ENCODE peak calls at places on chromosomes 12 and 14, in eight cellular contexts. A, C, L, H, X, E, D and U are unnamed samples.

GRCh38 chr12:122067966-122068365 is 10.6 kb upstream of the MLXIP start:
- DNase-seq in A (peak), C (no peak), L (no peak), H (peak), X (no peak), E (no peak), D (peak), U (no peak)

GRCh38 chr14:83556065-83556464 is 1973.9 kb upstream of the FLRT2 start:
- DNase-seq in A (no peak), C (no peak), L (no peak), H (no peak), X (no peak), E (no peak), D (no peak), U (no peak)

GRCh38 chr12:120301962-120302815 is at the start of gene SIRT4:
- DNase-seq in A (peak), C (peak), L (peak), H (peak), X (peak), E (peak), D (peak), U (peak)

GRCh38 chr12:20546267-20546666 is 148.9 kb upstream of the SLCO1C1 start:
- DNase-seq in A (no peak), C (no peak), L (no peak), H (no peak), X (no peak), E (no peak), D (no peak), U (no peak)

GRCh38 chr12:131131808-131132117 is 178.1 kb downstream of the ADGRD1 start:
- DNase-seq in A (no peak), C (no peak), L (no peak), H (no peak), X (no peak), E (no peak), D (no peak), U (no peak)

GRCh38 chr12:22759769-22760674 is 135.1 kb downstream of the ETNK1 start:
- DNase-seq in A (no peak), C (no peak), L (no peak), H (no peak), X (no peak), E (no peak), D (no peak), U (no peak)

GRCh38 chr12:122031342-122032216 is 9.9 kb downstream of the BCL7A start:
- DNase-seq in A (peak), C (no peak), L (no peak), H (peak), X (no peak), E (peak), D (no peak), U (no peak)

GRCh38 chr14:103629503-103630121 is 601 bp downstream of the KLC1 start:
- DNase-seq in A (peak), C (no peak), L (peak), H (peak), X (no peak), E (peak), D (no peak), U (no peak)

GRCh38 chr12:132858727-132859266 is 28.6 kb downstream of the CHFR start:
- DNase-seq in A (no peak), C (no peak), L (no peak), H (no peak), X (no peak), E (no peak), D (no peak), U (no peak)

GRCh38 chr12:45732936-45733335 is 3.4 kb downstream of the ARID2 start:
- DNase-seq in A (no peak), C (no peak), L (no peak), H (no peak), X (no peak), E (no peak), D (no peak), U (no peak)

GRCh38 chr14:67622675-67623074 is 3.0 kb downstream of the ARG2 start:
- DNase-seq in A (peak), C (no peak), L (no peak), H (no peak), X (peak), E (peak), D (no peak), U (no peak)

GRCh38 chr12:122886851-122887816 is 8.8 kb downstream of the VPS37B start:
- DNase-seq in A (peak), C (no peak), L (no peak), H (peak), X (no peak), E (peak), D (no peak), U (no peak)

GRCh38 chr12:59453461-59453860 is 142.4 kb upstream of the SLC16A7 start:
- DNase-seq in A (no peak), C (no peak), L (no peak), H (no peak), X (no peak), E (no peak), D (no peak), U (no peak)

GRCh38 chr12:60494249-60494648 is 898.4 kb downstream of the SLC16A7 start:
- DNase-seq in A (no peak), C (no peak), L (no peak), H (peak), X (peak), E (peak), D (no peak), U (no peak)

GRCh38 chr14:55355922-55356321 is 55.7 kb downstream of the ATG14 start:
- DNase-seq in A (no peak), C (no peak), L (no peak), H (no peak), X (no peak), E (no peak), D (no peak), U (no peak)

GRCh38 chr12:93183940-93184663 is 193.6 kb upstream of the NUDT4 start:
- DNase-seq in A (peak), C (peak), L (no peak), H (no peak), X (no peak), E (no peak), D (peak), U (no peak)

GRCh38 chr12:77392467-77392866 is 327.1 kb upstream of the E2F7 start:
- DNase-seq in A (no peak), C (no peak), L (no peak), H (no peak), X (no peak), E (no peak), D (no peak), U (no peak)

GRCh38 chr12:15851045-15851444 is 31.1 kb upstream of the STRAP start:
- DNase-seq in A (no peak), C (no peak), L (no peak), H (no peak), X (no peak), E (no peak), D (no peak), U (no peak)

GRCh38 chr12:121124402-121125109 is 8.1 kb upstream of the P2RX7 start:
- DNase-seq in A (no peak), C (no peak), L (no peak), H (no peak), X (peak), E (no peak), D (no peak), U (no peak)

GRCh38 chr14:63286071-63286470 is 32.7 kb downstream of the GPHB5 start:
- DNase-seq in A (no peak), C (no peak), L (no peak), H (no peak), X (no peak), E (no peak), D (no peak), U (no peak)

GRCh38 chr14:93964820-93965286 is 11.5 kb downstream of the ASB2 start:
- DNase-seq in A (no peak), C (no peak), L (no peak), H (no peak), X (no peak), E (no peak), D (no peak), U (no peak)

GRCh38 chr12:53701518-53702264 is 25.6 kb downstream of the CALCOCO1 start:
- DNase-seq in A (peak), C (peak), L (peak), H (peak), X (peak), E (peak), D (peak), U (peak)

GRCh38 chr12:127125607-127126259 is 1141.2 kb upstream of the TMEM132C start:
- DNase-seq in A (no peak), C (no peak), L (no peak), H (no peak), X (peak), E (no peak), D (no peak), U (no peak)

GRCh38 chr12:130224613-130225012 is 62.3 kb downstream of the FZD10 start:
- DNase-seq in A (no peak), C (no peak), L (no peak), H (no peak), X (no peak), E (no peak), D (no peak), U (no peak)

GRCh38 chr14:103748539-103748867 is 32.9 kb downstream of the ZFYVE21 start:
- DNase-seq in A (peak), C (no peak), L (no peak), H (peak), X (no peak), E (no peak), D (no peak), U (no peak)

GRCh38 chr12:71684081-71684480 is 1.8 kb upstream of the TMEM19 start:
- DNase-seq in A (no peak), C (no peak), L (no peak), H (no peak), X (no peak), E (no peak), D (no peak), U (no peak)

GRCh38 chr12:13211859-13212664 is 15.5 kb downstream of the EMP1 start:
- DNase-seq in A (peak), C (no peak), L (peak), H (peak), X (no peak), E (peak), D (peak), U (peak)

GRCh38 chr14:79274641-79275366 is 936.5 kb downstream of the DIO2 start:
- DNase-seq in A (no peak), C (no peak), L (no peak), H (no peak), X (no peak), E (no peak), D (no peak), U (no peak)

GRCh38 chr12:132386926-132387497 is 57.6 kb upstream of the GALNT9 start:
- DNase-seq in A (no peak), C (no peak), L (no peak), H (no peak), X (no peak), E (no peak), D (no peak), U (no peak)

GRCh38 chr14:24991821-24992220 is 58.1 kb downstream of the STXBP6 start:
- DNase-seq in A (no peak), C (no peak), L (no peak), H (no peak), X (no peak), E (no peak), D (no peak), U (no peak)

GRCh38 chr12:98532687-98533304 is 17.4 kb downstream of the TMPO start:
- DNase-seq in A (peak), C (no peak), L (no peak), H (peak), X (peak), E (peak), D (no peak), U (no peak)

GRCh38 chr12:21324551-21324950 is 10.2 kb downstream of the SLCO1A2 start:
- DNase-seq in A (no peak), C (no peak), L (no peak), H (no peak), X (no peak), E (peak), D (no peak), U (no peak)

GRCh38 chr14:41374092-41374491 is 232.6 kb upstream of the LRFN5 start:
- DNase-seq in A (no peak), C (no peak), L (no peak), H (no peak), X (no peak), E (no peak), D (no peak), U (no peak)

GRCh38 chr12:10392394-10392930 is 2.6 kb upstream of the KLRK1 start:
- DNase-seq in A (peak), C (no peak), L (no peak), H (peak), X (peak), E (no peak), D (peak), U (no peak)

GRCh38 chr12:132343294-132343972 is 14.0 kb upstream of the GALNT9 start:
- DNase-seq in A (no peak), C (no peak), L (no peak), H (no peak), X (no peak), E (no peak), D (no peak), U (no peak)

GRCh38 chr14:36518031-36518585 is 1.9 kb downstream of the NKX2-1 start:
- DNase-seq in A (no peak), C (no peak), L (no peak), H (no peak), X (no peak), E (peak), D (no peak), U (no peak)

GRCh38 chr12:22537000-22537544 is 7.3 kb downstream of the C2CD5 start:
- DNase-seq in A (no peak), C (no peak), L (no peak), H (no peak), X (no peak), E (no peak), D (no peak), U (no peak)

GRCh38 chr12:69055706-69056105 is 122.7 kb upstream of the CPM start:
- DNase-seq in A (no peak), C (no peak), L (no peak), H (no peak), X (no peak), E (no peak), D (no peak), U (no peak)

DNA sequence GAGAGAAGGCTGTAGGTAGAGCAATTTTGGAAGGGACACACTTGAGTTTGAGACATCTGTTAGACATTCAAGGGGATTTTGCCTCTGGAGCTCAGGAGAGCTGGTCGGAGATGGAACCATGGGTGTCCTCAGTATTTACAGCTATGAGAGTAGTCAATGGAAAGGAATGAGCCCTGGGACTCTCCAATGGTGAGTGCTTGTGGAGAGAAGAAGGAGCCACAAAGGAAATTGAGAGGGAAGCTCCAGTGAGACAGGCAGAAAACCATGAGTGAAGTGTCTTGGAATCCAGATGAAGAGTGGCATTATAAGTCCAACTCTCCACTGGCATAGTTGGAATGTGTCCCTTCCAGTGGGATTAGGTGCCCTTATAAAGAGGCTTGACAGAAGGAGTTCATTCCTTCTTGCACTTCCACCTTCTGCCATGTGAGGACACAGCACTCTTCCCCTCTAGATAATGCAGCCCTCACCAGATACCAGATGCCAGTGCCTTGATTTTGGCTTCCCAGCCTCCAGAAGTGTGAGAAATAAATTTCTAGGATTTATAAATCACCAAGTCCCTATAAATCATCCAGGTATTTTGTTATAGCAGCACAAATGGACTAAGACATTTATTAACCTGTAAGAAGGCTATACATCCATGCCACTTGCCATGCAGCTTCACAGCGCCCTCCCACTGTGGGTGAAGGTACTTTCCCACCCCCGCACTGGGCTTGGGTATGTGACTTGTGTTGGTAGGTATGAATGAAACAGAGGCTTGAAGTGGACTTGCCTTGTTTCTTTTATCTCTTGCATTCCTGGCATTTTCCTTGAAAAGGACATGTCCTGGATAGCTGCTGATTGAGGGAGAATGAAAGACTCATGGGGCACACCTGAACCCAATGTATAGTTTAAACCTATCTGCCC is 27.3 kb downstream of the LLPH start:
- DNase-seq in A (no peak), C (no peak), L (no peak), H (no peak), X (no peak), E (peak), D (no peak), U (no peak)
- TF ChIP-seq CTCF in A (peak), C (no peak), L (no peak), H (peak), X (peak), E (peak), D (no peak), U (no peak)

GRCh38 chr12:78556651-78557050 is 307.9 kb upstream of the SYT1 start:
- DNase-seq in A (no peak), C (no peak), L (no peak), H (no peak), X (no peak), E (no peak), D (no peak), U (no peak)
- TF ChIP-seq CTCF in A (no peak), C (no peak), L (no peak), H (no peak), X (no peak), E (no peak), D (no peak), U (no peak)

DNA sequence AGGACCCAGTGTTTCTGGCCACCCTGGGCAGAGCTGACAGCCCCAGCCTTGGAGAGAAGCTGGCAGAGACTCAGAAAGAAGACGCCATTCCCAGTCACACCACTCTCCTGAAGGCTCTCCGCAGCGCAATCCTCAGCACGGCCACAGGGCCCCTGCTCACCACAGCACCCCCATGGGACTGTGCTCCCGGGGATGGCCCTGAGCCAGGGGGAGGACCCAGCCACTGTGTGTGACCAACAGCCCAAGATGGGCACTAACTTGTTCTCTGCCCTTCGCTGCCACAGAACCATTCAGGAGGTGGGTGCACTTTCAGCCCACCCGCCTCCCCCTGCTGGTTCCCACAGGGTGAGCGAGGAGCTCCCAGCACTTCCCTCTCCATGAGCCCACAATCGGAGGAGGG is 57.1 kb downstream of the CCNK start:
- DNase-seq in A (no peak), C (no peak), L (no peak), H (no peak), X (no peak), E (no peak), D (no peak), U (no peak)
- TF ChIP-seq CTCF in A (no peak), C (no peak), L (no peak), H (no peak), X (peak), E (peak), D (no peak), U (no peak)

GRCh38 chr12:116695464-116695725 is 42.5 kb downstream of the SPRING1 start:
- DNase-seq in A (peak), C (no peak), L (no peak), H (no peak), X (no peak), E (no peak), D (no peak), U (no peak)

GRCh38 chr12:116700066-116700465 is 37.8 kb downstream of the SPRING1 start:
- DNase-seq in A (no peak), C (no peak), L (no peak), H (no peak), X (no peak), E (no peak), D (no peak), U (no peak)

GRCh38 chr12:116698131-116698495 is 39.8 kb downstream of the SPRING1 start:
- DNase-seq in A (no peak), C (no peak), L (no peak), H (no peak), X (no peak), E (no peak), D (no peak), U (no peak)

GRCh38 chr12:116698554-116698953 is 39.3 kb downstream of the SPRING1 start:
- DNase-seq in A (no peak), C (no peak), L (no peak), H (no peak), X (no peak), E (no peak), D (no peak), U (no peak)

DNA sequence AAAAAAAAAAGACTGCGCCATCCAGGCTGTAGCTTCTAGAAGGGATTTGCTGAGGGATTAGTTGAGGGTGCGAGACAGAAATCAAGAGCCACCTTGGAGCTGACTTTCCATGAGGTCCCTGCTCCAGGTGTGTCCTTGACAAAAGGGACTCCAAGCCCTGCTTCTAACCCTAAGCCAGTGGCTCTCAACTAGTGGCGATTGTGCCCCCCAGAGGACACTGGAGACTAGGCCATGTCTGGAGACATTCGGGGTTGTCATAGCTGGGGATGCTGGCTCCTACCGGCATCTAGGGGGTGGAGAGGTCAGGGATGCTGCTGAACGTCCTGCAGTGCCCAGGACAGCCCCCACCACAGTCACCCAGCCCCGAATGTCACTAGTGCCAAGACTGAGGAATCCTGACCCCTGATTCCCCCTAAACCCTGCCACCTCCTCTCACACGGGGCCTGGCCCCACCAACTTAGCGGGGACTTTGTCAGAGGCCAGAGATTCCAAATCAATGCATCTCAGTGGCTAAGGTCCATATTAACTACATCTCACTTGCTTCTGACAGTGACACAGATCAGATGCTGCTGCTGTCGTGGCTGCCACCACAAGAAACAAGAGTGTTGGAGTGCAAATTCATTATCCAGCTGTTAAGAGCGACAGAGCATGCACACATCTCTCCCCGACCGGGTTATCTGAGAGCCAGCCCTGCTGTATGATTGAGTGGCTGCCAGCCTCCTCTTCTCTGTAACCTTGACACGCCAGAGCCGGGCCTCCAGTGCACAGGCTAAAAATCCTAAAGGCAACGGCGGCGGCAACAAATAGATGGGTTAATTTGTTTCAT is 40.4 kb downstream of the SPRING1 start:
- DNase-seq in A (peak), C (no peak), L (no peak), H (no peak), X (no peak), E (peak), D (no peak), U (peak)
- TF ChIP-seq CTCF in A (peak), C (no peak), L (no peak), H (peak), X (peak), E (peak), D (no peak), U (peak)